ENCODE peak calls at places on chromosome 17, in five cellular contexts. N is NCI-H1092, Q is T-helper 17 cell, Y is HS-27A, V is HEK293T. L is an unnamed sample.

GRCh38 chr17:17445925-17446665 is 30.7 kb upstream of the MED9 start:
- DNase-seq in N (no peak), Q (no peak), Y (peak), V (no peak), L (no peak)

GRCh38 chr17:27296427-27296979 is 2.6 kb downstream of the WSB1 start:
- DNase-seq in N (no peak), Q (no peak), Y (no peak), V (no peak), L (no peak)

GRCh38 chr17:69443138-69443537 is 28.6 kb downstream of the MAP2K6 start:
- DNase-seq in N (no peak), Q (no peak), Y (no peak), V (no peak), L (no peak)

GRCh38 chr17:3038941-3039340 is 24.5 kb downstream of the OR1D5 start:
- DNase-seq in N (no peak), Q (no peak), Y (no peak), V (no peak), L (no peak)

GRCh38 chr17:83128306-83129240 is 49.2 kb downstream of the METRNL start:
- DNase-seq in N (no peak), Q (no peak), Y (no peak), V (no peak), L (no peak)

GRCh38 chr17:36778458-36778857 is 158.8 kb upstream of the LHX1 start:
- DNase-seq in N (no peak), Q (no peak), Y (no peak), V (no peak), L (no peak)

GRCh38 chr17:15462962-15463361 is 4.5 kb downstream of the CDRT4 start:
- DNase-seq in N (no peak), Q (no peak), Y (no peak), V (no peak), L (no peak)

GRCh38 chr17:8857919-8858318 is 9.6 kb downstream of the PIK3R6 start:
- DNase-seq in N (no peak), Q (no peak), Y (peak), V (no peak), L (no peak)

GRCh38 chr17:3921853-3922319 is 5.6 kb upstream of the P2RX1 start:
- DNase-seq in N (no peak), Q (no peak), Y (no peak), V (no peak), L (no peak)

GRCh38 chr17:32157225-32157624 is 14.9 kb downstream of the RHOT1 start:
- DNase-seq in N (no peak), Q (no peak), Y (no peak), V (no peak), L (no peak)

GRCh38 chr17:67456103-67456502 is 79.0 kb downstream of the PITPNC1 start:
- DNase-seq in N (no peak), Q (no peak), Y (no peak), V (no peak), L (no peak)

GRCh38 chr17:39618956-39619785 is 7.6 kb upstream of the PPP1R1B start:
- DNase-seq in N (peak), Q (no peak), Y (no peak), V (no peak), L (no peak)

GRCh38 chr17:65121916-65122821 is 15.0 kb upstream of the RGS9 start:
- DNase-seq in N (no peak), Q (no peak), Y (no peak), V (no peak), L (no peak)

GRCh38 chr17:21058098-21058893 is 15.5 kb upstream of the USP22 start:
- DNase-seq in N (no peak), Q (no peak), Y (no peak), V (peak), L (no peak)

GRCh38 chr17:36008998-36009665 is 7.8 kb upstream of the CCL15 start:
- DNase-seq in N (no peak), Q (no peak), Y (no peak), V (no peak), L (no peak)

GRCh38 chr17:42618442-42619150 is 9.1 kb downstream of the TUBG1 start:
- DNase-seq in N (peak), Q (no peak), Y (no peak), V (no peak), L (no peak)

GRCh38 chr17:42289863-42290165 is 1.5 kb downstream of the STAT5A start:
- DNase-seq in N (no peak), Q (peak), Y (no peak), V (no peak), L (no peak)

GRCh38 chr17:50272711-50273653 is 1.3 kb upstream of the TMEM92 start:
- DNase-seq in N (no peak), Q (peak), Y (no peak), V (peak), L (no peak)

L was measured in NCI-H2081 treated with DMSO at 0.1 percent for 48 hours.